ENCODE peak calls at places on chromosomes 6 and 20, in nine cellular contexts. Q is NAMALWA, X is HS-5, U is uterus, H is Calu3, T is BE2C, A is A673, D is neural crest cell, Z is HS-27A. G is an unnamed sample.

GRCh38 chr6:125792172-125792571 is 1.4 kb downstream of the NCOA7 start:
- DNase-seq in T (no peak), A (no peak), D (no peak), U (no peak), H (no peak), Q (no peak), Z (no peak), X (no peak), G (no peak)

GRCh38 chr6:88982720-88983119 is 19.3 kb upstream of the RNGTT start:
- DNase-seq in T (no peak), U (peak; percentile 78), Q (peak; percentile 80), A (peak; percentile 70), H (no peak), X (peak; percentile 64), Z (no peak), D (no peak), G (peak; percentile 90)

GRCh38 chr6:37077459-37078296 is 72.2 kb downstream of the FGD2 start:
- DNase-seq in A (no peak), U (peak; percentile 91), H (no peak), Q (no peak), X (peak; percentile 68), T (peak; percentile 85), Z (peak; percentile 9), D (peak; percentile 14), G (peak; percentile 69)

GRCh38 chr6:52929321-52930164 is 20.0 kb upstream of the GSTA3 start:
- DNase-seq in A (peak; percentile 50), Z (peak; percentile 15), X (peak; percentile 89), H (peak; percentile 21), T (peak; percentile 85), U (no peak), Q (no peak), D (no peak), G (peak; percentile 24)

GRCh38 chr6:91081452-91082067 is 494.7 kb upstream of the MAP3K7 start:
- DNase-seq in Q (peak; percentile 70), Z (no peak), A (peak; percentile 88), X (peak; percentile 56), T (peak; percentile 8), D (peak; percentile 29), U (no peak), H (peak; percentile 7), G (peak; percentile 70)

GRCh38 chr20:5657190-5657872 is 92.9 kb upstream of the SHLD1 start:
- DNase-seq in D (no peak), X (peak; percentile 100), Q (no peak), U (peak; percentile 51), A (no peak), H (peak; percentile 30), T (no peak), Z (no peak), G (peak; percentile 91)

GRCh38 chr20:2578430-2579192 is 42.2 kb downstream of the TMC2 start:
- DNase-seq in H (no peak), X (no peak), Q (peak; percentile 20), U (no peak), D (no peak), A (no peak), Z (no peak), T (peak; percentile 32), G (no peak)

GRCh38 chr6:110688661-110689268 is 126.5 kb downstream of the CDK19 start:
- DNase-seq in X (no peak), H (peak; percentile 45), Z (no peak), D (no peak), U (no peak), A (no peak), Q (no peak), T (peak; percentile 13), G (no peak)

GRCh38 chr6:65199121-65199520 is 507.9 kb downstream of the EYS start:
- DNase-seq in D (no peak), A (no peak), H (no peak), Z (no peak), X (no peak), T (no peak), U (no peak), Q (no peak), G (peak; percentile 3)

GRCh38 chr20:36574278-36575065 is 1.1 kb downstream of the TGIF2 start:
- DNase-seq in H (peak; percentile 65), Q (peak; percentile 46), T (peak; percentile 60), X (no peak), D (peak; percentile 43), Z (no peak), U (peak; percentile 85), A (peak; percentile 68), G (no peak)

GRCh38 chr6:15628499-15629131 is 34.2 kb downstream of the DTNBP1 start:
- DNase-seq in T (no peak), U (no peak), Q (no peak), A (peak; percentile 44), H (no peak), D (no peak), X (no peak), Z (no peak), G (peak; percentile 84)

GRCh38 chr6:164200071-164200470 is 785.6 kb downstream of the QKI start:
- DNase-seq in Q (no peak), D (no peak), H (no peak), X (no peak), A (peak; percentile 42), T (no peak), U (no peak), Z (no peak), G (peak; percentile 11)

GRCh38 chr20:6909608-6910007 is 142.1 kb downstream of the BMP2 start:
- DNase-seq in T (no peak), H (no peak), A (no peak), Z (no peak), U (no peak), Q (no peak), X (no peak), D (no peak), G (no peak)

GRCh38 chr6:79546186-79546585 is 9.0 kb upstream of the LCA5 start:
- DNase-seq in D (no peak), H (no peak), Q (no peak), Z (no peak), T (no peak), X (no peak), A (peak; percentile 90), U (peak; percentile 62), G (peak; percentile 78)

GRCh38 chr6:31495580-31495979 is 2.4 kb upstream of the MICB start:
- DNase-seq in Q (peak; percentile 26), T (no peak), X (no peak), U (no peak), D (no peak), Z (no peak), A (peak; percentile 16), H (peak; percentile 48), G (no peak)

GRCh38 chr20:60054716-60055371 is 96.6 kb downstream of the CDH26 start:
- DNase-seq in X (no peak), H (no peak), Q (no peak), T (no peak), D (no peak), U (no peak), A (no peak), Z (no peak), G (no peak)

GRCh38 chr6:11702796-11703130 is 75.8 kb downstream of the ADTRP start:
- DNase-seq in H (no peak), U (no peak), X (no peak), Q (no peak), Z (no peak), T (no peak), D (no peak), A (no peak), G (no peak)

GRCh38 chr6:81486234-81486633 is 266.2 kb downstream of the TENT5A start:
- DNase-seq in H (no peak), U (no peak), T (no peak), A (no peak), Z (no peak), X (no peak), Q (no peak), D (no peak), G (no peak)

GRCh38 chr6:166046232-166046631 is 121.4 kb downstream of the TBXT start:
- DNase-seq in A (peak; percentile 9), Z (no peak), X (no peak), H (no peak), Q (no peak), U (no peak), D (no peak), T (no peak), G (peak; percentile 95)

GRCh38 chr6:54697423-54697822 is 149.1 kb upstream of the FAM83B start:
- DNase-seq in D (no peak), Z (no peak), T (no peak), A (peak; percentile 46), U (no peak), Q (peak; percentile 14), H (peak; percentile 19), X (no peak), G (no peak)

GRCh38 chr20:10611357-10611756 is 62.4 kb downstream of the JAG1 start:
- DNase-seq in D (no peak), A (peak; percentile 63), H (peak; percentile 14), X (no peak), U (peak; percentile 59), Z (no peak), Q (peak; percentile 26), T (peak; percentile 60), G (no peak)

GRCh38 chr6:136173519-136174507 is 76.3 kb downstream of the MTFR2 start:
- DNase-seq in D (no peak), X (no peak), U (peak; percentile 50), H (no peak), Q (no peak), T (peak; percentile 55), A (peak; percentile 31), Z (no peak), G (no peak)

GRCh38 chr20:15656124-15656523 is 917.1 kb downstream of the KIF16B start:
- DNase-seq in A (no peak), U (no peak), T (no peak), Z (peak; percentile 56), H (no peak), Q (no peak), D (no peak), X (no peak), G (no peak)

GRCh38 chr6:131924881-131925474 is 26.2 kb downstream of the CCN2 start:
- DNase-seq in D (no peak), T (no peak), X (no peak), Z (no peak), H (no peak), Q (peak; percentile 80), A (peak; percentile 74), U (no peak), G (peak; percentile 38)

GRCh38 chr6:52603000-52603795 is 26.3 kb upstream of the TRAM2 start:
- DNase-seq in H (no peak), U (no peak), A (peak; percentile 65), Z (peak; percentile 77), X (peak; percentile 73), Q (no peak), D (no peak), T (no peak), G (no peak)

GRCh38 chr20:32580608-32580969 is 4.5 kb downstream of the NOL4L start:
- DNase-seq in Q (no peak), Z (no peak), A (no peak), T (no peak), D (no peak), H (no peak), X (no peak), U (no peak), G (no peak)

GRCh38 chr20:58127731-58128130 is 100.7 kb downstream of the ANKRD60 start:
- DNase-seq in T (no peak), Q (no peak), U (peak; percentile 26), H (peak; percentile 95), D (no peak), X (peak; percentile 95), A (peak; percentile 15), Z (no peak), G (peak; percentile 98)

GRCh38 chr20:45456632-45457031 is 12.9 kb upstream of the WFDC2 start:
- DNase-seq in Z (no peak), T (no peak), A (peak; percentile 49), X (no peak), Q (peak; percentile 68), H (peak; percentile 69), D (peak; percentile 29), U (no peak), G (no peak)

GRCh38 chr6:169158182-169158573 is 95.5 kb downstream of the THBS2 start:
- DNase-seq in T (no peak), A (no peak), U (peak; percentile 56), Q (no peak), H (no peak), D (peak; percentile 24), X (no peak), Z (no peak), G (peak; percentile 72)

GRCh38 chr6:106315765-106316375 is 9.7 kb downstream of the ATG5 start:
- DNase-seq in Q (no peak), Z (no peak), T (no peak), D (no peak), U (no peak), A (peak; percentile 77), H (no peak), X (no peak), G (no peak)

GRCh38 chr6:11292837-11293236 is 60.4 kb upstream of the NEDD9 start:
- DNase-seq in T (no peak), Z (no peak), D (no peak), H (no peak), U (no peak), Q (no peak), X (no peak), A (no peak), G (no peak)

G was measured in astrocyte of the cerebellum.